ENCODE peak calls at places on chromosomes 2 and 18, in seven cellular contexts. Q, N, K, F, Z, B and H are unnamed samples. For H3K4me1 and H3K9me2, the result is how much of the 10 kb centered on the place peaks cover.

GRCh38 chr2:240290432-240291336 is 144.8 kb upstream of the GPC1 start:
- DNase-seq in N (no peak), B (no peak), Q (no peak), F (no peak), Z (no peak), K (no peak), H (no peak)

GRCh38 chr2:162072976-162073775 is 839 bp downstream of the DPP4 start:
- DNase-seq in Q (peak), K (peak), B (no peak), F (no peak), Z (no peak), N (peak), H (no peak)

GRCh38 chr2:206693399-206694137 is 24.6 kb downstream of the DYTN start:
- DNase-seq in N (peak), Z (peak), B (peak), K (peak), Q (peak), F (peak), H (peak)

GRCh38 chr18:61749031-61749430 is 143.8 kb downstream of the RNF152 start:
- DNase-seq in F (no peak), N (no peak), B (no peak), Q (no peak), Z (no peak), K (no peak), H (no peak)

GRCh38 chr2:202169131-202169530 is 69.3 kb downstream of the SUMO1 start:
- DNase-seq in F (no peak), N (peak), K (no peak), Z (no peak), Q (no peak), B (no peak), H (no peak)

GRCh38 chr18:50700245-50701165 is 119.3 kb downstream of the MRO start:
- DNase-seq in N (no peak), B (no peak), Q (no peak), Z (no peak), F (no peak), K (peak), H (no peak)

GRCh38 chr2:212311807-212312404 is 226.7 kb downstream of the ERBB4 start:
- DNase-seq in B (no peak), Q (peak), F (no peak), Z (no peak), K (no peak), N (no peak), H (no peak)

GRCh38 chr2:85266424-85267041 is 61.3 kb downstream of the TGOLN2 start:
- DNase-seq in Q (peak), K (peak), Z (peak), N (peak), F (peak), B (peak), H (peak)

GRCh38 chr18:35203001-35203553 is 37.8 kb upstream of the ZNF397 start:
- DNase-seq in B (no peak), N (peak), Q (no peak), Z (no peak), K (no peak), F (no peak), H (no peak)

GRCh38 chr18:78429127-78430108 is 550.2 kb upstream of the SALL3 start:
- DNase-seq in K (no peak), Z (no peak), B (no peak), F (no peak), N (no peak), Q (no peak), H (no peak)

GRCh38 chr18:49812321-49813070 is 837 bp downstream of the ACAA2 start:
- DNase-seq in K (no peak), N (peak), F (no peak), Q (peak), B (no peak), Z (no peak), H (peak)

GRCh38 chr2:236578980-236579745 is 9.5 kb downstream of the ACKR3 start:
- DNase-seq in B (no peak), K (peak), Q (no peak), F (peak), N (no peak), Z (no peak), H (no peak)

GRCh38 chr2:70160545-70160944 is 30.3 kb downstream of the C2orf42 start:
- DNase-seq in B (no peak), K (no peak), F (no peak), N (no peak), Z (no peak), Q (no peak), H (no peak)

GRCh38 chr2:69911985-69912563 is 2.8 kb upstream of the MXD1 start:
- DNase-seq in B (peak), F (peak), N (peak), Z (peak), Q (peak), K (peak), H (peak)

GRCh38 chr2:38201784-38202183 is 125.8 kb upstream of the CYP1B1 start:
- DNase-seq in Q (no peak), B (no peak), N (peak), F (no peak), K (no peak), Z (no peak), H (no peak)

GRCh38 chr2:112623913-112624777 is 21.6 kb upstream of the SLC20A1 start:
- DNase-seq in N (peak), Z (peak), B (peak), K (no peak), F (peak), Q (no peak), H (no peak)

GRCh38 chr2:128775401-128776285 is 457.0 kb upstream of the HS6ST1 start:
- DNase-seq in K (no peak), Z (no peak), F (no peak), B (no peak), N (no peak), Q (no peak), H (no peak)

GRCh38 chr2:223959688-223960087 is 2.4 kb downstream of the MRPL44 start:
- DNase-seq in B (no peak), N (peak), K (no peak), Q (no peak), Z (no peak), F (no peak), H (no peak)

GRCh38 chr18:54713386-54713785 is 114.9 kb upstream of the RAB27B start:
- DNase-seq in N (no peak), Z (no peak), K (no peak), Q (no peak), F (no peak), B (no peak), H (no peak)

GRCh38 chr18:73677458-73677857 is 470.2 kb downstream of the FBXO15 start:
- DNase-seq in N (no peak), Q (no peak), Z (no peak), B (no peak), K (no peak), F (no peak), H (no peak)
- H2AFZ ChIP-seq in N (no peak), Q (no peak), Z (no peak), B (no peak), K (no peak), F (no peak), H (no peak)

GRCh38 chr2:5700551-5700950 is 8.4 kb downstream of the SOX11 start:
- DNase-seq in N (no peak), B (no peak), F (no peak), Q (no peak), K (no peak), Z (no peak), H (no peak)
- H3K4me1 ChIP-seq in N (under half), B (under half), F (under half), Q (under half), K (under half), Z (under half), H (under half)

GRCh38 chr2:191836853-191837769 is 9.8 kb downstream of the CAVIN2 start:
- DNase-seq in F (no peak), Q (no peak), N (no peak), K (no peak), Z (no peak), B (no peak), H (no peak)
- H3K9me2 ChIP-seq in F (under half), Q (under half), N (under half), K (under half), Z (under half), B (under half), H (under half)

GRCh38 chr2:200730302-200730701 is 81.4 kb upstream of the BZW1 start:
- DNase-seq in Z (no peak), Q (no peak), F (no peak), B (no peak), N (no peak), K (no peak), H (no peak)
- H2AFZ ChIP-seq in Z (no peak), Q (no peak), F (no peak), B (no peak), N (no peak), K (no peak), H (no peak)